ENCODE peak calls at places on chromosome 3, in six cellular contexts. U is fibroblast of lung, H is stomach, J is sigmoid colon, Q is ascending aorta, W is mesendoderm. Z is an unnamed sample.

GRCh38 chr3:27629381-27629780 is 92.7 kb downstream of the EOMES start:
- DNase-seq in U (no peak), H (no peak), J (no peak), Q (no peak), W (no peak), Z (no peak)

GRCh38 chr3:144586382-144586781 is 614.8 kb downstream of the DIPK2A start:
- DNase-seq in U (peak; percentile 78), H (no peak), J (no peak), Q (no peak), W (no peak), Z (no peak)

GRCh38 chr3:158709666-158710083 is 22.6 kb downstream of the RARRES1 start:
- DNase-seq in U (peak; percentile 96), H (no peak), J (no peak), Q (no peak), W (peak; percentile 42), Z (no peak)

GRCh38 chr3:68819361-68819760 is 113.0 kb downstream of the TAFA4 start:
- DNase-seq in U (no peak), H (no peak), J (no peak), Q (no peak), W (no peak), Z (no peak)

GRCh38 chr3:124053871-124054270 is 61.9 kb upstream of the ROPN1 start:
- DNase-seq in U (no peak), H (no peak), J (no peak), Q (no peak), W (no peak), Z (no peak)

GRCh38 chr3:138567403-138567802 is 26.7 kb downstream of the CEP70 start:
- DNase-seq in U (no peak), H (no peak), J (no peak), Q (no peak), W (no peak), Z (no peak)

GRCh38 chr3:4821975-4822374 is 157.3 kb upstream of the BHLHE40 start:
- DNase-seq in U (no peak), H (peak; percentile 43), J (no peak), Q (peak; percentile 69), W (no peak), Z (no peak)

GRCh38 chr3:102229062-102229655 is 205.7 kb upstream of the ZPLD1 start:
- DNase-seq in U (peak; percentile 73), H (peak; percentile 80), J (peak; percentile 79), Q (peak; percentile 86), W (peak; percentile 85), Z (peak; percentile 67)

GRCh38 chr3:25277503-25277902 is 150.6 kb upstream of the RARB start:
- DNase-seq in U (no peak), H (no peak), J (no peak), Q (no peak), W (no peak), Z (no peak)

GRCh38 chr3:44762690-44763089 is 1.1 kb downstream of the KIF15 start:
- DNase-seq in U (no peak), H (no peak), J (no peak), Q (no peak), W (no peak), Z (no peak)

GRCh38 chr3:182183716-182184430 is 472.1 kb downstream of the SOX2 start:
- DNase-seq in U (no peak), H (no peak), J (no peak), Q (no peak), W (peak; percentile 7), Z (no peak)

GRCh38 chr3:119643094-119643493 is 17.3 kb downstream of the POPDC2 start:
- DNase-seq in U (peak; percentile 56), H (no peak), J (no peak), Q (no peak), W (no peak), Z (no peak)

GRCh38 chr3:66572938-66573710 is 72.3 kb upstream of the LRIG1 start:
- DNase-seq in U (no peak), H (no peak), J (no peak), Q (no peak), W (peak; percentile 87), Z (no peak)

GRCh38 chr3:49805367-49805782 is 2.3 kb downstream of the INKA1 start:
- DNase-seq in U (peak; percentile 88), H (peak; percentile 83), J (peak; percentile 94), Q (peak; percentile 97), W (no peak), Z (peak; percentile 79)

GRCh38 chr3:130950641-130951040 is 56.8 kb downstream of the ATP2C1 start:
- DNase-seq in U (peak; percentile 60), H (no peak), J (no peak), Q (no peak), W (no peak), Z (no peak)

GRCh38 chr3:43688245-43688650 is 2.5 kb upstream of the ABHD5 start:
- DNase-seq in U (no peak), H (peak; percentile 52), J (no peak), Q (no peak), W (no peak), Z (no peak)

GRCh38 chr3:24526640-24527237 is 32.1 kb upstream of the THRB start:
- DNase-seq in U (no peak), H (no peak), J (no peak), Q (no peak), W (peak; percentile 30), Z (no peak)

GRCh38 chr3:2921903-2922302 is 188.3 kb downstream of the IL5RA start:
- DNase-seq in U (peak; percentile 18), H (no peak), J (no peak), Q (no peak), W (peak; percentile 29), Z (peak; percentile 7)

GRCh38 chr3:79846148-79846933 is 78.5 kb upstream of the ROBO1 start:
- DNase-seq in U (no peak), H (no peak), J (no peak), Q (no peak), W (peak; percentile 64), Z (no peak)

GRCh38 chr3:125401402-125401801 is 26.3 kb upstream of the ZNF148 start:
- DNase-seq in U (no peak), H (no peak), J (no peak), Q (no peak), W (peak; percentile 19), Z (no peak)

GRCh38 chr3:187342255-187342654 is 25.9 kb upstream of the RTP4 start:
- DNase-seq in U (no peak), H (no peak), J (no peak), Q (no peak), W (no peak), Z (no peak)

GRCh38 chr3:69879051-69879450 is 120.5 kb upstream of the SAMMSON start:
- DNase-seq in U (no peak), H (no peak), J (no peak), Q (no peak), W (no peak), Z (no peak)

GRCh38 chr3:31065765-31066164 is 171.3 kb upstream of the GADL1 start:
- DNase-seq in U (peak; percentile 31), H (no peak), J (no peak), Q (no peak), W (no peak), Z (no peak)

GRCh38 chr3:194296448-194296831 is 54.7 kb downstream of the CPN2 start:
- DNase-seq in U (peak; percentile 72), H (no peak), J (peak; percentile 68), Q (peak; percentile 80), W (peak; percentile 97), Z (no peak)

GRCh38 chr3:175890056-175890455 is 1030.9 kb downstream of the NAALADL2 start:
- DNase-seq in U (no peak), H (no peak), J (no peak), Q (no peak), W (no peak), Z (no peak)

GRCh38 chr3:169104541-169104940 is 559.0 kb downstream of the MECOM start:
- DNase-seq in U (peak; percentile 81), H (no peak), J (no peak), Q (no peak), W (no peak), Z (no peak)

GRCh38 chr3:55330355-55330754 is 156.8 kb downstream of the WNT5A start:
- DNase-seq in U (peak; percentile 88), H (no peak), J (no peak), Q (no peak), W (peak; percentile 82), Z (no peak)

DNA sequence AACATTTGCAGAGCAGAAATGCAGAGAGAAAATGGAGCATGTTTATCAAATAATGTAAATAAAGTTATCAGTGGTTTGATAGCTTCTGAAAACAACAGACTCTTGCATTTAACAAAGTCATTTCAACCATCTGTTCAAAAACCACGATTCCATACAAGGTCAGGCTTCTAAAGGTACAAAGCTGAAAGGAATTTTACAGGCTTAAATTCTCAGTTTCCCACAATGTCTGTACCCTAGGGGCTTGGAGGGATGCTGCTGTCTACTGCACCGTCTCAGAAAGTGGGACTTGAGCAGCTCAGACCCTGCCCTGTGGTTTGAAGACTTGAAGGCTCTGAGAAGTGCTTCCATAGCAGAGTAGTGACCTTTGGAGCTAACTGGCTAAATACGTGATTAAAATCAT is 30.4 kb upstream of the TM4SF1 start:
- DNase-seq in U (peak; percentile 56), H (no peak), J (no peak), Q (no peak), W (no peak), Z (no peak)
- H3K27ac ChIP-seq in U (no peak overlapping the region), H (peak overlapping the region; percentile 78), J (no peak overlapping the region), Q (no peak overlapping the region), W (no peak overlapping the region), Z (no peak overlapping the region)

DNA sequence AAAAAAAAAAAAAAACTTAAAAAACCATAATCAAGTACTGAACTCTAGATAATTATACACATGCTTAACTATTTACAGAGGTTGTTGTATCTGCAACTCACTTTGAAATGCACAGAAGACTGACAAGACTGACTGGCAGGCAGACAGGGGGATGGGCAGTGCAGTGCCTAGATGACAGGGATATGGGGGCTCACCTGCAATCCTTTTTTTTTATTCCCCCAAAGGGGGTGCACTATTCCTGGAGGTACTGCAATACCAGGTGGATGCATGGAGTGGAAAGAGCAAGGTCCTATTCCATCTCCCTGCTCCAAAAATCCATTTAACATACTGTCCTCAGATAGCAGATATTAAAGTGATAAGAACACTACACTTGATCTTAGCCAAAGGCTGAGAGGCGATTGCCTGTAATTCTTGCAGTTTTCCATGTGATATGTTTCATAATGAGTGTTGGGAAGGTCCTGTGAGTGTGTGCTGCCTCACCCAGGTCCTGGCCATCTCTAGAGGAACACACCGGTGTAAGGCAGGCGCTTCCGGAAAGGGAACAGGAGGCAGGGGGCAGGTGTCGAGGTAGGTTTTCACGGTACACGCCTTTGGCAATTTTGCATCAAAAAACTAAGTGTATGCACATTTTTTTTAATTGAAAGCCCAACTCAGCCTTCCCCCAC is 22.7 kb downstream of the SEC61A1 start:
- DNase-seq in U (no peak), H (no peak), J (no peak), Q (no peak), W (no peak), Z (no peak)
- H3K27ac ChIP-seq in U (peak overlapping the region; percentile 72), H (peak overlapping the region; percentile 63), J (peak overlapping the region; percentile 40), Q (peak overlapping the region; percentile 11), W (no peak overlapping the region), Z (peak overlapping the region; percentile 17)

DNA sequence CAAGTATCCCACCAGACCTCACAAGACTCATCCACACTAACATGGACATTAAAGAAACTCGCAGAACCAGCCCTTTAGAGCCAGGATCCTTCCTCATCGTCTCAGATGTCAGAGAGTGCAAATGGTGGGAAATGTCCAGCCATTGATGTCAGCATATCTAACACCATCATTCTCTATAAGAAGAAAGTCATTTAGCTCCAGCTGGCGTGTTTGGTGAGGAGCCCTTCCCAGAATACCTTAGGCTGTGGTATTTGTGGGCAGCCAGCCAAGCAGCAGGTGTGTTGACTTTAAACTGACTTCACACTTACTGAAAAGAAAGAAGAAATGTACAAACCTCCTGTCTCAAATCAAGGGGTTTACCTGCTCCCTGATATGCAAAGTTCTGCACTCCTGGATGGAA is 17.3 kb downstream of the FYCO1 start:
- DNase-seq in U (no peak), H (peak; percentile 96), J (no peak), Q (no peak), W (no peak), Z (no peak)
- H3K27ac ChIP-seq in U (no peak overlapping the region), H (peak overlapping the region; percentile 52), J (no peak overlapping the region), Q (peak overlapping the region; percentile 40), W (no peak overlapping the region), Z (no peak overlapping the region)

GRCh38 chr3:16266714-16267113 is 1.7 kb downstream of the OXNAD1 start:
- DNase-seq in U (no peak), H (no peak), J (no peak), Q (no peak), W (no peak), Z (no peak)
- H3K27ac ChIP-seq in U (no peak overlapping the region), H (no peak overlapping the region), J (no peak overlapping the region), Q (no peak overlapping the region), W (no peak overlapping the region), Z (no peak overlapping the region)